ENCODE peak calls at places on chromosome 1, in ten cellular contexts. Y is spleen, K is transverse colon, M is heart left ventricle, V is NB4, J is lower leg skin, N is IMR-90, E is stomach, S is tibial nerve, O is body of pancreas. W is an unnamed sample.

GRCh38 chr1:89989791-89990190 is 5.1 kb upstream of the ZNF326 start:
- DNase-seq in Y (no peak), K (peak), M (no peak), V (no peak), J (no peak), N (no peak), E (no peak), S (no peak), O (no peak), W (no peak)

GRCh38 chr1:55987491-55988255 is 591.7 kb downstream of the PLPP3 start:
- DNase-seq in Y (no peak), K (no peak), M (no peak), V (no peak), J (no peak), N (no peak), E (no peak), S (no peak), O (no peak), W (no peak)

GRCh38 chr1:35097224-35097623 is 18.0 kb downstream of the ZMYM1 start:
- DNase-seq in Y (no peak), K (no peak), M (no peak), V (no peak), J (no peak), N (no peak), E (no peak), S (no peak), O (no peak), W (no peak)

GRCh38 chr1:39491146-39491921 is at the start of gene BMP8A:
- DNase-seq in Y (peak), K (peak), M (peak), V (peak), J (no peak), N (no peak), E (peak), S (no peak), O (peak), W (peak)

GRCh38 chr1:175822575-175822974 is 79.2 kb upstream of the TNR start:
- DNase-seq in Y (no peak), K (no peak), M (no peak), V (no peak), J (no peak), N (peak), E (no peak), S (no peak), O (no peak), W (no peak)

GRCh38 chr1:153534933-153535663 is 693 bp downstream of the S100A6 start:
- DNase-seq in Y (peak), K (peak), M (peak), V (peak), J (peak), N (no peak), E (peak), S (peak), O (peak), W (peak)

GRCh38 chr1:119768778-119769177 is at the start of gene HMGCS2:
- DNase-seq in Y (no peak), K (peak), M (peak), V (no peak), J (no peak), N (no peak), E (peak), S (no peak), O (peak), W (no peak)

GRCh38 chr1:84862810-84863251 is 30.2 kb downstream of the LPAR3 start:
- DNase-seq in Y (no peak), K (no peak), M (no peak), V (no peak), J (no peak), N (no peak), E (no peak), S (no peak), O (no peak), W (no peak)

GRCh38 chr1:204032642-204033235 is 40.2 kb upstream of the SOX13 start:
- DNase-seq in Y (no peak), K (no peak), M (no peak), V (no peak), J (no peak), N (no peak), E (no peak), S (no peak), O (no peak), W (no peak)

GRCh38 chr1:182235952-182236650 is 155.5 kb downstream of the GLUL start:
- DNase-seq in Y (no peak), K (peak), M (peak), V (peak), J (no peak), N (peak), E (no peak), S (no peak), O (no peak), W (peak)

GRCh38 chr1:210707300-210707699 is 378.6 kb downstream of the HHAT start:
- DNase-seq in Y (no peak), K (peak), M (no peak), V (no peak), J (no peak), N (no peak), E (no peak), S (no peak), O (no peak), W (no peak)

GRCh38 chr1:106055900-106056299 is 1000.6 kb upstream of the PRMT6 start:
- DNase-seq in Y (no peak), K (no peak), M (no peak), V (no peak), J (no peak), N (no peak), E (no peak), S (no peak), O (no peak), W (no peak)

GRCh38 chr1:41482906-41483895 is 1.3 kb downstream of the EDN2 start:
- DNase-seq in Y (peak), K (no peak), M (peak), V (no peak), J (no peak), N (no peak), E (no peak), S (no peak), O (no peak), W (no peak)

GRCh38 chr1:204544321-204544720 is 28.1 kb downstream of the MDM4 start:
- DNase-seq in Y (no peak), K (no peak), M (no peak), V (peak), J (no peak), N (peak), E (no peak), S (no peak), O (no peak), W (no peak)

GRCh38 chr1:35768350-35769187 is 1.2 kb downstream of the CLSPN start:
- DNase-seq in Y (no peak), K (no peak), M (no peak), V (peak), J (no peak), N (no peak), E (no peak), S (no peak), O (no peak), W (peak)

GRCh38 chr1:237972186-237972585 is 81.5 kb upstream of the ZP4 start:
- DNase-seq in Y (no peak), K (no peak), M (no peak), V (no peak), J (no peak), N (no peak), E (no peak), S (no peak), O (no peak), W (no peak)

GRCh38 chr1:37033355-37034291 is 692 bp downstream of the GRIK3 start:
- DNase-seq in Y (no peak), K (no peak), M (no peak), V (no peak), J (no peak), N (no peak), E (no peak), S (no peak), O (no peak), W (no peak)

DNA sequence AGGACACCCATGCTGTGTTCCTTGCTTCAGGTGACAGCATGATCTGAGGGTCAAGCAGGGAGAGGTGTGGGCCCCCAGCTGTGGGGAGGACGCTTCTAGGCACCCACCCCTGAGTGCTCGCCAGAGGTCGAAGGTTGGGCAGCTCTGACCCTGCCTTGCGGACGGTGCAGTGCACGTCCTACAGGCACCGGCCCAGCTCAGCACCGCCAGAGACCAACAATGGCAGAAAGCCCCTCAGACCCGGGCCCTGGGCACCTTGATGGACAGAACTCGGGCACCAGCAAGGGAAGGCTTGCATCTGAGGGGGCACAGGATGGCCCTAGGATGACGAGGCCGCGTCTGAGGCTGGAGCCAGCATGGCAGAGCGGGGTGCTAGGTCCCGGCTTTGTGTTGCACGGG is 24.7 kb downstream of the NADK start:
- DNase-seq in Y (peak), K (no peak), M (no peak), V (no peak), J (no peak), N (no peak), E (no peak), S (no peak), O (no peak), W (no peak)
- TF ChIP-seq POLR2A in Y (no peak), K (no peak), M (no peak), V (no peak), J (no peak), N (no peak), E (no peak), S (no peak), O (no peak), W (no peak)

DNA sequence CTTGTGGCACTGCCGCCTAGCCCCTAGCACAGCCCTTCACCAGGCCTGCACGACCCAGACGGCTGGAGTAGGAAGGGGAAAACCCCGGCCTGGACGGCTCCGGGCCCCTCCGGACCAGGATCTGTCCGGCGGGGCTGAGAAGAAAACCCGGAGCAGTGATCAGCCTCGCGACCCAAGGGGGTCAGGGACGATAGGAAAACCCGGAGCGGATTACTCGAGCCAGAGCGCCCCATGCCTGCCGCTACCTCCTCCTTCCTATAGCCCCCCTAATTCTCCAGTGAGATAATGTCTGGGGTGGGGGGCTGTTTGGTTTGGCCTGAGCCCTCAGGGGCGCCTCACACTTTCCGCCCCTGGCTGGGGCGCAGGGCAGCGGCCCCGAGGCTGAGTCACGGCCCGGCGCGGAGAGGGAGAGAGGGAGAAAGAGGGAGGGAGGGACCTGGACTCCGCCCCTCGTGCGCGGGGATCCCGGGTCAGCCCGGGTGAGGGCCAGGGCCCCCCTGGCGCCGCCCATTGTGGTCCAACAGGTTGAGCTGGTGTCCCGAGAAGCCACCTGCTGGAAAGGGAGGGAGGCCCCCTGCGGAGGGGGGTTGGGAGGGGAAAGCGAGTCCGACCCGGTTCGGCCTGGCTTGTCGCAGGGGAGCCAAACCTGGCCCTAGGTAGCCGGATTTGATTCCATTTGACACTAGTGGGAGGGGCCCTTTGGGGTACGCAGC is 1.7 kb upstream of the ZBTB7B start:
- DNase-seq in Y (peak), K (peak), M (peak), V (peak), J (peak), N (peak), E (peak), S (peak), O (peak), W (peak)
- TF ChIP-seq POLR2A in Y (peak), K (peak), M (peak), V (peak), J (no peak), N (no peak), E (no peak), S (peak), O (peak), W (peak)

GRCh38 chr1:201397675-201398074 is 1.4 kb downstream of the LAD1 start:
- DNase-seq in Y (no peak), K (peak), M (no peak), V (no peak), J (no peak), N (peak), E (peak), S (no peak), O (no peak), W (no peak)

GRCh38 chr1:201399018-201399351 is at the start of gene LAD1:
- DNase-seq in Y (no peak), K (no peak), M (no peak), V (no peak), J (no peak), N (no peak), E (no peak), S (no peak), O (no peak), W (no peak)

GRCh38 chr1:201400257-201401230 is 1.4 kb upstream of the LAD1 start:
- DNase-seq in Y (no peak), K (no peak), M (no peak), V (no peak), J (no peak), N (no peak), E (no peak), S (no peak), O (no peak), W (no peak)

GRCh38 chr1:201401700-201402099 is 2.6 kb upstream of the LAD1 start:
- DNase-seq in Y (no peak), K (no peak), M (no peak), V (no peak), J (no peak), N (no peak), E (no peak), S (no peak), O (no peak), W (no peak)

GRCh38 chr1:201399352-201400126 is 415 bp upstream of the LAD1 start:
- DNase-seq in Y (no peak), K (peak), M (no peak), V (no peak), J (no peak), N (no peak), E (peak), S (no peak), O (peak), W (no peak)
- TF ChIP-seq POLR2A in Y (no peak), K (peak), M (no peak), V (no peak), J (no peak), N (no peak), E (no peak), S (no peak), O (peak), W (no peak)

GRCh38 chr1:169485427-169486280 is at the start of gene SLC19A2:
- DNase-seq in Y (peak), K (peak), M (peak), V (peak), J (peak), N (peak), E (peak), S (peak), O (peak), W (peak)
- TF ChIP-seq POLR2A in Y (no peak), K (peak), M (peak), V (peak), J (no peak), N (peak), E (peak), S (peak), O (peak), W (peak)

W was measured in erythroblast.